ENCODE peak calls at places on chromosome 4, in six cellular contexts. W is activated CD4-positive, alpha-beta memory T cell treated with anti-CD3 and anti-CD28 coated beads, Interleukin-2, amount 10 ng/mL, durations not matched to agents 7 days and 5 days; U is T-helper 9 cell; K is RPMI7951; Z is sciatic nerve; L is ACHN. D is an unnamed sample.

GRCh38 chr4:120844528-120844921 is 78.0 kb downstream of the PRDM5 start:
- DNase-seq in W (no peak), U (no peak), K (no peak), Z (no peak), L (no peak), D (no peak)

GRCh38 chr4:169348541-169348940 is 77.8 kb upstream of the SH3RF1 start:
- DNase-seq in W (no peak), U (no peak), K (no peak), Z (no peak), L (no peak), D (no peak)

GRCh38 chr4:122500852-122501501 is 44.5 kb upstream of the IL2 start:
- DNase-seq in W (no peak), U (no peak), K (no peak), Z (no peak), L (no peak), D (no peak)

GRCh38 chr4:72295966-72296557 is 264.3 kb downstream of the NPFFR2 start:
- DNase-seq in W (no peak), U (no peak), K (peak; percentile 52), Z (no peak), L (peak; percentile 70), D (peak; percentile 70)

GRCh38 chr4:3786196-3786869 is 20.1 kb downstream of the ADRA2C start:
- DNase-seq in W (no peak), U (no peak), K (no peak), Z (no peak), L (peak; percentile 44), D (no peak)

GRCh38 chr4:41613782-41614181 is 75.8 kb downstream of the LIMCH1 start:
- DNase-seq in W (no peak), U (no peak), K (no peak), Z (no peak), L (peak; percentile 32), D (no peak)

GRCh38 chr4:7673111-7673510 is 238.4 kb upstream of the PSAPL1 start:
- DNase-seq in W (no peak), U (no peak), K (no peak), Z (no peak), L (no peak), D (no peak)

GRCh38 chr4:72312032-72312650 is 256.9 kb downstream of the ADAMTS3 start:
- DNase-seq in W (no peak), U (no peak), K (peak; percentile 85), Z (peak; percentile 85), L (peak; percentile 82), D (no peak)

GRCh38 chr4:25633541-25633940 is 22.1 kb upstream of the SLC34A2 start:
- DNase-seq in W (no peak), U (no peak), K (no peak), Z (no peak), L (no peak), D (peak; percentile 91)

GRCh38 chr4:79922011-79922410 is 151.0 kb downstream of the ANTXR2 start:
- DNase-seq in W (no peak), U (no peak), K (no peak), Z (no peak), L (no peak), D (peak; percentile 63)

GRCh38 chr4:25379591-25379990 is 2.5 kb downstream of the ANAPC4 start:
- DNase-seq in W (no peak), U (no peak), K (no peak), Z (no peak), L (no peak), D (no peak)

GRCh38 chr4:122086338-122086737 is 65.8 kb upstream of the BLTP1 start:
- DNase-seq in W (no peak), U (no peak), K (no peak), Z (no peak), L (no peak), D (no peak)

GRCh38 chr4:46508216-46508615 is 118.3 kb upstream of the GABRA2 start:
- DNase-seq in W (no peak), U (no peak), K (no peak), Z (no peak), L (no peak), D (no peak)

GRCh38 chr4:106628616-106629606 is 260.3 kb upstream of the GIMD1 start:
- DNase-seq in W (no peak), U (no peak), K (no peak), Z (no peak), L (no peak), D (no peak)

D was measured in SJCRH30.